ENCODE peak calls at places on chromosomes 11 and 22, in four cellular contexts. P is HT1080, Y is hypothalamus, W is Ammon's horn. S is an unnamed sample.

GRCh38 chr22:43811777-43812148 is 342 bp downstream of the EFCAB6 start:
- DNase-seq in P (no peak), Y (no peak), W (peak), S (no peak)

GRCh38 chr22:38444783-38445182 is 10.2 kb downstream of the KCNJ4 start:
- DNase-seq in P (no peak), Y (no peak), W (no peak), S (no peak)

GRCh38 chr22:19710020-19710768 is 4.1 kb upstream of the SEPTIN5 start:
- DNase-seq in P (no peak), Y (no peak), W (no peak), S (no peak)

GRCh38 chr11:45178890-45179663 is 32.6 kb downstream of the PRDM11 start:
- DNase-seq in P (peak), Y (no peak), W (no peak), S (no peak)

GRCh38 chr11:123166095-123166559 is 28.9 kb downstream of the CLMP start:
- DNase-seq in P (no peak), Y (no peak), W (peak), S (no peak)

GRCh38 chr11:33160147-33160546 is 1.1 kb downstream of the CSTF3 start:
- DNase-seq in P (peak), Y (no peak), W (peak), S (no peak)

GRCh38 chr11:120222916-120223315 is 12.1 kb downstream of the OAF start:
- DNase-seq in P (no peak), Y (no peak), W (no peak), S (no peak)

GRCh38 chr22:30206964-30207363 is 39.6 kb downstream of the LIF start:
- DNase-seq in P (peak), Y (no peak), W (no peak), S (peak)

GRCh38 chr22:49705216-49705600 is 122.5 kb downstream of the BRD1 start:
- DNase-seq in P (no peak), Y (no peak), W (no peak), S (no peak)

GRCh38 chr11:76660533-76661305 is 9.8 kb downstream of the LRRC32 start:
- DNase-seq in P (no peak), Y (no peak), W (no peak), S (peak)

GRCh38 chr11:86303257-86303656 is 1.2 kb downstream of the HIKESHI start:
- DNase-seq in P (peak), Y (no peak), W (no peak), S (no peak)

GRCh38 chr22:20509344-20510047 is 2.1 kb downstream of the MED15 start:
- DNase-seq in P (peak), Y (no peak), W (peak), S (no peak)

GRCh38 chr11:79493555-79494171 is 52.8 kb upstream of the TENM4 start:
- DNase-seq in P (peak), Y (peak), W (peak), S (peak)

GRCh38 chr11:76026862-76027261 is 179.4 kb downstream of the WNT11 start:
- DNase-seq in P (no peak), Y (no peak), W (no peak), S (no peak)

GRCh38 chr11:113176971-113177370 is 137.4 kb upstream of the TTC12 start:
- DNase-seq in P (peak), Y (no peak), W (no peak), S (no peak)

GRCh38 chr11:65554842-65555395 is 3.2 kb downstream of the LTBP3 start:
- DNase-seq in P (no peak), Y (no peak), W (no peak), S (no peak)

GRCh38 chr11:74641905-74642304 is 49.5 kb downstream of the POLD3 start:
- DNase-seq in P (no peak), Y (no peak), W (no peak), S (no peak)

GRCh38 chr22:35785181-35785923 is 67.7 kb downstream of the APOL5 start:
- DNase-seq in P (no peak), Y (no peak), W (peak), S (no peak)

GRCh38 chr11:112159098-112159761 is 4.7 kb downstream of the IL18 start:
- DNase-seq in P (no peak), Y (no peak), W (no peak), S (no peak)

GRCh38 chr22:21448627-21449416 is 18.4 kb upstream of the TMEM191C start:
- DNase-seq in P (no peak), Y (no peak), W (no peak), S (no peak)